ENCODE peak calls at places on chromosome 20, in ten cellular contexts. X is MM.1S, E is pancreas, K is GM23338, G is mammary epithelial cell, S is A673, A is lung, Y is IMR-90, L is fibroblast of lung, F is endodermal cell. J is an unnamed sample. For H3K4me1 and H3K36me3, the result is how much of the 10 kb centered on the place peaks cover.

GRCh38 chr20:48338717-48339116 is 489.1 kb downstream of the PREX1 start:
- DNase-seq in E (no peak), F (no peak), Y (peak), L (peak), K (no peak), X (no peak), A (no peak), G (no peak), S (no peak), J (no peak)

GRCh38 chr20:38061109-38061508 is 27.6 kb downstream of the RPRD1B start:
- DNase-seq in F (no peak), A (no peak), L (no peak), X (peak), S (no peak), K (no peak), E (no peak), Y (no peak), G (no peak), J (no peak)

GRCh38 chr20:59583428-59584277 is 20.7 kb upstream of the PHACTR3 start:
- DNase-seq in G (no peak), S (peak), F (no peak), X (no peak), Y (no peak), A (no peak), E (no peak), K (no peak), L (no peak), J (no peak)

GRCh38 chr20:23061262-23061661 is 11.8 kb upstream of the THBD start:
- DNase-seq in L (no peak), K (no peak), Y (no peak), X (no peak), E (no peak), A (no peak), F (no peak), G (no peak), S (no peak), J (no peak)

GRCh38 chr20:37519508-37520416 is 1.3 kb upstream of the NNAT start:
- DNase-seq in G (no peak), L (no peak), A (no peak), E (no peak), Y (no peak), X (no peak), F (peak), K (peak), S (peak), J (no peak)

GRCh38 chr20:33299111-33299603 is 16.1 kb downstream of the BPIFB1 start:
- DNase-seq in Y (peak), A (peak), E (peak), L (peak), G (peak), S (peak), F (peak), X (peak), K (peak), J (peak)

GRCh38 chr20:40016884-40017283 is 672.2 kb downstream of the MAFB start:
- DNase-seq in S (no peak), K (no peak), X (no peak), F (no peak), L (no peak), A (no peak), Y (no peak), E (no peak), G (peak), J (no peak)

GRCh38 chr20:4666001-4666470 is 55.7 kb upstream of the PRND start:
- DNase-seq in E (no peak), X (peak), S (peak), Y (peak), A (no peak), G (peak), L (peak), K (no peak), F (no peak), J (no peak)

GRCh38 chr20:46209930-46210671 is 92.0 kb downstream of the CD40 start:
- DNase-seq in S (no peak), E (no peak), A (no peak), K (no peak), Y (no peak), L (no peak), G (no peak), F (no peak), X (no peak), J (no peak)

GRCh38 chr20:43914697-43915208 is at the start of gene TOX2:
- DNase-seq in K (peak), E (no peak), Y (no peak), L (peak), F (peak), A (no peak), S (peak), G (no peak), X (peak), J (peak)

GRCh38 chr20:2804921-2805681 is 4.7 kb upstream of the CPXM1 start:
- DNase-seq in S (no peak), X (no peak), E (no peak), L (no peak), A (no peak), G (no peak), K (peak), Y (no peak), F (peak), J (no peak)

GRCh38 chr20:11952621-11953020 is 34.9 kb downstream of the BTBD3 start:
- DNase-seq in G (no peak), F (no peak), K (no peak), E (no peak), S (peak), A (no peak), L (peak), Y (peak), X (no peak), J (no peak)

GRCh38 chr20:34008477-34008876 is 14.8 kb downstream of the RALY start:
- DNase-seq in Y (no peak), A (no peak), F (no peak), E (no peak), X (no peak), K (no peak), L (no peak), S (no peak), G (no peak), J (no peak)

GRCh38 chr20:61044499-61044898 is 207.6 kb upstream of the CDH4 start:
- DNase-seq in A (no peak), L (no peak), G (no peak), K (peak), Y (no peak), F (peak), X (no peak), S (peak), E (no peak), J (no peak)

GRCh38 chr20:36235892-36236785 is at the start of gene AAR2:
- DNase-seq in S (peak), F (peak), X (peak), Y (peak), A (peak), E (peak), K (peak), G (peak), L (peak), J (peak)

GRCh38 chr20:50037123-50037522 is 54.3 kb downstream of the SNAI1 start:
- DNase-seq in A (no peak), E (no peak), L (no peak), K (no peak), G (no peak), Y (no peak), S (no peak), X (no peak), F (no peak), J (no peak)

GRCh38 chr20:17887331-17888030 is 81.1 kb downstream of the SNX5 start:
- DNase-seq in A (no peak), L (no peak), F (no peak), E (no peak), Y (no peak), K (no peak), X (no peak), G (no peak), S (no peak), J (no peak)
- H3K27ac ChIP-seq in A (no peak), L (no peak), F (no peak), E (no peak), Y (no peak), K (no peak), X (no peak), G (peak), S (no peak), J (no peak)

DNA sequence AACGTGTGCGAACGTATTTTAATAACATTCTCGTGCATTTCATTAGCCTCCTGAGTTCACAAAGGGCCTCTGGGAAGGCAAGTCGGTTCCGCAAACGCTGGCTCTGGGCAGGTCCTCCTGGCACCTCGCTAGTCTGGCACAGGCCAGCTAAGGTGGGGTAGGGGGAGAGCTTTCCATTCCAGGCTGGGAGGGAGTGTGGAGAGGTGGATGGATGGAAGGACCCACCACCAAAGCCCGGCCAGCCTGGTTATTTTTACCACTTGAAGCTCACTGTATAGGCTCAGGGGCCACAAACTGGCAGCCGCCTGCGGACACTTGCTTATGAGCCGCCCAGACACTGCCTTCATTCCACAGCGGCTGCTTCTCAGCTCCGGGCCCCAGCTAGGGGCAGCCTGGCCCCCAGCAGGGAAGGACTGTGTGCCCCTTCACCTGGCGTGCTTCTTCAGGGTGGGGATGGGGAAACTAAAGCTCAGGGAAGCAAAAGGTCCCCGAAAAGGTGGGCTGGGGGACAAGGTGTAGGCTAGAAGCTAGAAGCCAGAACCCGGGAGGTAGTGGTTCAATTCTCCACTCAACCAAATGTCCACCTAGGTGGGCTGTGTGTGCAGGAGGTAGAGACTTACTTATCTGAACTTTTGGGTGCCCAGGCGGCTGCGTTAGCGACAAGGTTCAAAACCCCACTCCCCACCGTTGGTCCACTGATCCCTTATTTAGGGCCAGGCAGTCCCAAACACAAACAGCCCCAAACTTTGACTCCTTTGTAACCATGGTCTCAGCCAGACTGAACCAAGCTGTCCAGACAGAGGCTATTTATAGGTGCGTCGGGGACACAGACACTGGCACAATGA is 1.7 kb downstream of the PMEPA1 start:
- DNase-seq in S (no peak), G (no peak), Y (no peak), K (no peak), E (no peak), F (no peak), A (no peak), X (no peak), L (no peak), J (no peak)
- H3K4me1 ChIP-seq in S (under half), G (under half), Y (under half), K (under half), E (under half), F (under half), A (under half), X (under half), L (under half), J (under half)

GRCh38 chr20:41074441-41074840 is 45.8 kb downstream of the TOP1 start:
- DNase-seq in A (no peak), Y (no peak), E (no peak), K (no peak), G (no peak), S (no peak), L (no peak), X (no peak), F (no peak), J (no peak)

GRCh38 chr20:41072919-41073318 is 44.3 kb downstream of the TOP1 start:
- DNase-seq in X (no peak), E (no peak), G (no peak), S (no peak), A (no peak), F (no peak), L (no peak), K (no peak), Y (no peak), J (no peak)

GRCh38 chr20:41078329-41078728 is 49.7 kb downstream of the TOP1 start:
- DNase-seq in Y (peak), K (peak), F (no peak), X (peak), E (no peak), A (no peak), G (peak), S (peak), L (peak), J (no peak)

GRCh38 chr20:41079066-41079465 is 50.4 kb downstream of the TOP1 start:
- DNase-seq in S (no peak), G (no peak), X (no peak), A (no peak), L (no peak), K (no peak), Y (no peak), F (no peak), E (no peak), J (no peak)

GRCh38 chr20:41076776-41077175 is 48.2 kb downstream of the TOP1 start:
- DNase-seq in S (no peak), A (no peak), G (no peak), K (no peak), E (no peak), Y (no peak), L (no peak), F (no peak), X (no peak), J (no peak)
- H3K36me3 ChIP-seq in S (under half), A (under half), G (under half), K (under half), E (under half), Y (under half), L (under half), F (half or more), X (under half), J (under half)

GRCh38 chr20:63451821-63452220 is 20.6 kb downstream of the KCNQ2 start:
- DNase-seq in Y (no peak), K (no peak), A (no peak), E (no peak), F (no peak), G (no peak), S (no peak), X (no peak), L (no peak), J (no peak)
- H3K27ac ChIP-seq in Y (no peak), K (no peak), A (no peak), E (no peak), F (no peak), G (no peak), S (no peak), X (no peak), L (no peak), J (no peak)

GRCh38 chr20:62951896-62952372 is 575 bp upstream of the SLC17A9 start:
- DNase-seq in X (no peak), G (no peak), A (no peak), Y (no peak), E (no peak), L (no peak), S (no peak), K (no peak), F (no peak), J (no peak)
- H3K4me1 ChIP-seq in X (under half), G (under half), A (under half), Y (under half), E (under half), L (under half), S (under half), K (under half), F (under half), J (under half)

GRCh38 chr20:63640086-63640485 is 13.1 kb downstream of the STMN3 start:
- DNase-seq in L (no peak), S (no peak), G (no peak), F (no peak), A (no peak), E (no peak), K (no peak), Y (no peak), X (no peak), J (no peak)
- H3K36me3 ChIP-seq in L (under half), S (under half), G (under half), F (under half), A (under half), E (under half), K (under half), Y (under half), X (under half), J (under half)

GRCh38 chr20:10653593-10654288 is 20.1 kb downstream of the JAG1 start:
- DNase-seq in L (peak), X (no peak), G (no peak), Y (peak), A (no peak), F (no peak), E (no peak), K (no peak), S (no peak), J (no peak)

GRCh38 chr20:10654630-10655029 is 19.2 kb downstream of the JAG1 start:
- DNase-seq in L (no peak), E (peak), K (peak), Y (no peak), A (no peak), X (no peak), S (no peak), G (peak), F (peak), J (no peak)

GRCh38 chr20:10658051-10658823 is 15.6 kb downstream of the JAG1 start:
- DNase-seq in S (no peak), L (no peak), Y (no peak), E (peak), G (no peak), F (no peak), K (no peak), X (no peak), A (no peak), J (no peak)

GRCh38 chr20:10655723-10656122 is 18.1 kb downstream of the JAG1 start:
- DNase-seq in F (no peak), A (no peak), X (no peak), S (no peak), K (no peak), G (no peak), L (no peak), Y (no peak), E (no peak), J (no peak)

GRCh38 chr20:10656270-10656669 is 17.5 kb downstream of the JAG1 start:
- DNase-seq in A (no peak), K (no peak), Y (no peak), G (no peak), E (no peak), S (no peak), X (no peak), L (no peak), F (no peak), J (no peak)
- H3K27ac ChIP-seq in A (no peak), K (peak), Y (no peak), G (no peak), E (no peak), S (no peak), X (no peak), L (no peak), F (peak), J (no peak)

GRCh38 chr20:57402206-57403125 is 11.3 kb downstream of the RBM38 start:
- DNase-seq in E (no peak), L (no peak), S (no peak), K (no peak), X (no peak), Y (no peak), G (no peak), F (no peak), A (no peak), J (no peak)
- H3K4me1 ChIP-seq in E (under half), L (under half), S (under half), K (under half), X (under half), Y (under half), G (under half), F (under half), A (under half), J (half or more)

J was measured in naive thymus-derived CD4-positive, alpha-beta T cell.